ENCODE peak calls at places on chromosomes 5 and 9, in eight cellular contexts. One of them, this sample, is unnamed.

GRCh38 chr5:110086658-110087388 is 397.1 kb downstream of the MAN2A1 start:
- DNase-seq in CD8-positive, alpha-beta T cell: peak; percentile 49
- DNase-seq in Kasumi-1: no peak
- DNase-seq in NB4: peak; percentile 32
- DNase-seq in fibroblast of lung: peak; percentile 98
- DNase-seq in CD8-positive, alpha-beta memory T cell: no peak
- DNase-seq in Caki2: peak; percentile 1
- DNase-seq in AG04450: no peak
- DNase-seq in this sample: peak; percentile 7

GRCh38 chr9:114880276-114880891 is 50.0 kb downstream of the TNFSF8 start:
- DNase-seq in Kasumi-1: peak; percentile 28
- DNase-seq in NB4: peak; percentile 37
- DNase-seq in fibroblast of lung: peak; percentile 16
- DNase-seq in Caki2: no peak
- DNase-seq in CD8-positive, alpha-beta memory T cell: no peak
- DNase-seq in AG04450: no peak
- DNase-seq in CD8-positive, alpha-beta T cell: no peak
- DNase-seq in this sample: no peak

GRCh38 chr9:5897851-5898250 is 7.2 kb downstream of the MLANA start:
- DNase-seq in NB4: no peak
- DNase-seq in fibroblast of lung: no peak
- DNase-seq in CD8-positive, alpha-beta T cell: no peak
- DNase-seq in Kasumi-1: no peak
- DNase-seq in Caki2: no peak
- DNase-seq in AG04450: no peak
- DNase-seq in CD8-positive, alpha-beta memory T cell: no peak
- DNase-seq in this sample: no peak

GRCh38 chr9:111937781-111938426 is 41.3 kb downstream of the UGCG start:
- DNase-seq in CD8-positive, alpha-beta T cell: peak; percentile 57
- DNase-seq in AG04450: no peak
- DNase-seq in NB4: peak; percentile 79
- DNase-seq in Kasumi-1: peak; percentile 56
- DNase-seq in fibroblast of lung: peak; percentile 70
- DNase-seq in CD8-positive, alpha-beta memory T cell: peak; percentile 32
- DNase-seq in Caki2: peak; percentile 54
- DNase-seq in this sample: peak; percentile 47

GRCh38 chr9:124280176-124280691 is 22.5 kb downstream of the NEK6 start:
- DNase-seq in Caki2: peak; percentile 63
- DNase-seq in NB4: no peak
- DNase-seq in AG04450: no peak
- DNase-seq in fibroblast of lung: peak; percentile 93
- DNase-seq in CD8-positive, alpha-beta memory T cell: no peak
- DNase-seq in CD8-positive, alpha-beta T cell: no peak
- DNase-seq in Kasumi-1: peak; percentile 73
- DNase-seq in this sample: no peak

GRCh38 chr9:72872718-72873117 is 80.1 kb downstream of the ALDH1A1 start:
- DNase-seq in Kasumi-1: no peak
- DNase-seq in fibroblast of lung: no peak
- DNase-seq in NB4: no peak
- DNase-seq in CD8-positive, alpha-beta memory T cell: no peak
- DNase-seq in Caki2: no peak
- DNase-seq in AG04450: no peak
- DNase-seq in CD8-positive, alpha-beta T cell: no peak
- DNase-seq in this sample: no peak

GRCh38 chr5:88145603-88146467 is 122.8 kb downstream of the TMEM161B start:
- DNase-seq in fibroblast of lung: peak; percentile 9
- DNase-seq in AG04450: no peak
- DNase-seq in CD8-positive, alpha-beta T cell: no peak
- DNase-seq in NB4: no peak
- DNase-seq in CD8-positive, alpha-beta memory T cell: no peak
- DNase-seq in Kasumi-1: no peak
- DNase-seq in Caki2: no peak
- DNase-seq in this sample: no peak

GRCh38 chr9:91077624-91078023 is 276.0 kb downstream of the SYK start:
- DNase-seq in fibroblast of lung: no peak
- DNase-seq in AG04450: no peak
- DNase-seq in Caki2: no peak
- DNase-seq in NB4: no peak
- DNase-seq in CD8-positive, alpha-beta memory T cell: no peak
- DNase-seq in Kasumi-1: no peak
- DNase-seq in CD8-positive, alpha-beta T cell: no peak
- DNase-seq in this sample: no peak

GRCh38 chr5:64451551-64451950 is 54.3 kb upstream of the RGS7BP start:
- DNase-seq in CD8-positive, alpha-beta T cell: no peak
- DNase-seq in CD8-positive, alpha-beta memory T cell: no peak
- DNase-seq in fibroblast of lung: no peak
- DNase-seq in NB4: no peak
- DNase-seq in Kasumi-1: no peak
- DNase-seq in AG04450: no peak
- DNase-seq in Caki2: no peak
- DNase-seq in this sample: no peak

GRCh38 chr9:115118471-115119156 is 657 bp upstream of the TNC start:
- DNase-seq in CD8-positive, alpha-beta memory T cell: no peak
- DNase-seq in AG04450: peak; percentile 76
- DNase-seq in CD8-positive, alpha-beta T cell: no peak
- DNase-seq in fibroblast of lung: peak; percentile 88
- DNase-seq in Kasumi-1: peak; percentile 4
- DNase-seq in Caki2: peak; percentile 68
- DNase-seq in NB4: peak; percentile 48
- DNase-seq in this sample: no peak

GRCh38 chr5:31617867-31618266 is 21.1 kb upstream of the PDZD2 start:
- DNase-seq in fibroblast of lung: no peak
- DNase-seq in Caki2: no peak
- DNase-seq in CD8-positive, alpha-beta memory T cell: no peak
- DNase-seq in NB4: no peak
- DNase-seq in Kasumi-1: no peak
- DNase-seq in AG04450: no peak
- DNase-seq in CD8-positive, alpha-beta T cell: no peak
- DNase-seq in this sample: no peak

GRCh38 chr9:6759114-6759977 is 1.6 kb downstream of the KDM4C start:
- DNase-seq in NB4: peak; percentile 86
- DNase-seq in AG04450: peak; percentile 44
- DNase-seq in CD8-positive, alpha-beta memory T cell: peak; percentile 20
- DNase-seq in Caki2: peak; percentile 69
- DNase-seq in fibroblast of lung: peak; percentile 91
- DNase-seq in CD8-positive, alpha-beta T cell: peak; percentile 40
- DNase-seq in Kasumi-1: peak; percentile 14
- DNase-seq in this sample: peak; percentile 73

GRCh38 chr9:4174781-4175180 is 125.1 kb downstream of the GLIS3 start:
- DNase-seq in Kasumi-1: no peak
- DNase-seq in CD8-positive, alpha-beta memory T cell: no peak
- DNase-seq in fibroblast of lung: no peak
- DNase-seq in Caki2: no peak
- DNase-seq in AG04450: no peak
- DNase-seq in CD8-positive, alpha-beta T cell: no peak
- DNase-seq in NB4: no peak
- DNase-seq in this sample: no peak

GRCh38 chr5:134463176-134463720 is 51.6 kb upstream of the CDKN2AIPNL start:
- DNase-seq in fibroblast of lung: no peak
- DNase-seq in CD8-positive, alpha-beta T cell: no peak
- DNase-seq in NB4: no peak
- DNase-seq in AG04450: no peak
- DNase-seq in Kasumi-1: no peak
- DNase-seq in CD8-positive, alpha-beta memory T cell: no peak
- DNase-seq in Caki2: no peak
- DNase-seq in this sample: no peak

GRCh38 chr5:120449501-120449900 is 14.6 kb upstream of the PRR16 start:
- DNase-seq in Caki2: no peak
- DNase-seq in AG04450: no peak
- DNase-seq in Kasumi-1: no peak
- DNase-seq in CD8-positive, alpha-beta T cell: no peak
- DNase-seq in NB4: no peak
- DNase-seq in CD8-positive, alpha-beta memory T cell: no peak
- DNase-seq in fibroblast of lung: no peak
- DNase-seq in this sample: no peak

GRCh38 chr9:135478858-135479468 is 619 bp upstream of the PPP1R26 start:
- DNase-seq in Caki2: peak; percentile 47
- DNase-seq in CD8-positive, alpha-beta memory T cell: no peak
- DNase-seq in AG04450: no peak
- DNase-seq in NB4: no peak
- DNase-seq in CD8-positive, alpha-beta T cell: no peak
- DNase-seq in Kasumi-1: no peak
- DNase-seq in fibroblast of lung: peak; percentile 23
- DNase-seq in this sample: no peak

GRCh38 chr9:101028346-101029299 is at the start of gene PLPPR1:
- DNase-seq in CD8-positive, alpha-beta memory T cell: no peak
- DNase-seq in CD8-positive, alpha-beta T cell: no peak
- DNase-seq in Kasumi-1: no peak
- DNase-seq in Caki2: peak; percentile 62
- DNase-seq in AG04450: no peak
- DNase-seq in fibroblast of lung: peak; percentile 4
- DNase-seq in NB4: no peak
- DNase-seq in this sample: no peak

GRCh38 chr5:134965271-134965825 is 2.4 kb upstream of the CATSPER3 start:
- DNase-seq in AG04450: no peak
- DNase-seq in Kasumi-1: no peak
- DNase-seq in fibroblast of lung: no peak
- DNase-seq in CD8-positive, alpha-beta memory T cell: no peak
- DNase-seq in Caki2: no peak
- DNase-seq in NB4: no peak
- DNase-seq in CD8-positive, alpha-beta T cell: no peak
- DNase-seq in this sample: no peak